ENCODE peak calls at places on chromosomes 11 and 22, in six cellular contexts. L, H, R, A, N and I are unnamed samples.

GRCh38 chr11:76339217-76339616 is 41.7 kb downstream of the THAP12 start:
- DNase-seq in L (no peak), H (no peak), R (no peak), A (peak; percentile 89), N (no peak), I (peak; percentile 8)

GRCh38 chr11:92628401-92629292 is 340.8 kb upstream of the MTNR1B start:
- DNase-seq in L (no peak), H (peak; percentile 14), R (no peak), A (no peak), N (no peak), I (no peak)

GRCh38 chr22:32448980-32449379 is 15.3 kb downstream of the BPIFC start:
- DNase-seq in L (no peak), H (no peak), R (no peak), A (no peak), N (no peak), I (no peak)

GRCh38 chr11:65377777-65378176 is 4.7 kb downstream of the SLC25A45 start:
- DNase-seq in L (no peak), H (no peak), R (no peak), A (no peak), N (no peak), I (no peak)

GRCh38 chr11:61891331-61892084 is at the start of gene FADS3:
- DNase-seq in L (peak; percentile 90), H (peak; percentile 38), R (peak; percentile 96), A (peak; percentile 94), N (peak; percentile 74), I (no peak)

GRCh38 chr11:16261836-16262644 is 94.3 kb downstream of the SOX6 start:
- DNase-seq in L (no peak), H (no peak), R (no peak), A (no peak), N (no peak), I (no peak)

GRCh38 chr11:94145431-94145830 is 16.8 kb downstream of the PANX1 start:
- DNase-seq in L (no peak), H (no peak), R (no peak), A (no peak), N (no peak), I (no peak)

GRCh38 chr11:5631426-5631825 is 6.6 kb downstream of the TRIM34 start:
- DNase-seq in L (no peak), H (no peak), R (no peak), A (no peak), N (no peak), I (no peak)

GRCh38 chr22:23386822-23387580 is 193.1 kb downstream of the IGLL1 start:
- DNase-seq in L (no peak), H (no peak), R (peak; percentile 78), A (no peak), N (no peak), I (no peak)

GRCh38 chr11:211741-212140 is 4.2 kb downstream of the RIC8A start:
- DNase-seq in L (no peak), H (no peak), R (no peak), A (peak; percentile 41), N (no peak), I (no peak)

GRCh38 chr11:126360049-126360446 is 4.6 kb downstream of the ST3GAL4 start:
- DNase-seq in L (no peak), H (no peak), R (no peak), A (no peak), N (no peak), I (no peak)

GRCh38 chr11:95542868-95543551 is 246.6 kb downstream of the FAM76B start:
- DNase-seq in L (no peak), H (no peak), R (no peak), A (no peak), N (no peak), I (no peak)

GRCh38 chr11:68935516-68936357 is 32.0 kb downstream of the IGHMBP2 start:
- DNase-seq in L (no peak), H (no peak), R (no peak), A (no peak), N (no peak), I (no peak)

GRCh38 chr11:1853376-1854131 is 670 bp downstream of the LSP1 start:
- DNase-seq in L (no peak), H (no peak), R (no peak), A (no peak), N (no peak), I (no peak)

GRCh38 chr11:1855886-1856265 is 3.0 kb downstream of the LSP1 start:
- DNase-seq in L (no peak), H (no peak), R (no peak), A (no peak), N (no peak), I (no peak)

GRCh38 chr11:1852885-1853284 is at the start of gene LSP1:
- DNase-seq in L (no peak), H (no peak), R (no peak), A (no peak), N (no peak), I (no peak)

GRCh38 chr11:1854949-1855885 is 2.3 kb downstream of the LSP1 start:
- DNase-seq in L (no peak), H (no peak), R (no peak), A (no peak), N (no peak), I (no peak)

DNA sequence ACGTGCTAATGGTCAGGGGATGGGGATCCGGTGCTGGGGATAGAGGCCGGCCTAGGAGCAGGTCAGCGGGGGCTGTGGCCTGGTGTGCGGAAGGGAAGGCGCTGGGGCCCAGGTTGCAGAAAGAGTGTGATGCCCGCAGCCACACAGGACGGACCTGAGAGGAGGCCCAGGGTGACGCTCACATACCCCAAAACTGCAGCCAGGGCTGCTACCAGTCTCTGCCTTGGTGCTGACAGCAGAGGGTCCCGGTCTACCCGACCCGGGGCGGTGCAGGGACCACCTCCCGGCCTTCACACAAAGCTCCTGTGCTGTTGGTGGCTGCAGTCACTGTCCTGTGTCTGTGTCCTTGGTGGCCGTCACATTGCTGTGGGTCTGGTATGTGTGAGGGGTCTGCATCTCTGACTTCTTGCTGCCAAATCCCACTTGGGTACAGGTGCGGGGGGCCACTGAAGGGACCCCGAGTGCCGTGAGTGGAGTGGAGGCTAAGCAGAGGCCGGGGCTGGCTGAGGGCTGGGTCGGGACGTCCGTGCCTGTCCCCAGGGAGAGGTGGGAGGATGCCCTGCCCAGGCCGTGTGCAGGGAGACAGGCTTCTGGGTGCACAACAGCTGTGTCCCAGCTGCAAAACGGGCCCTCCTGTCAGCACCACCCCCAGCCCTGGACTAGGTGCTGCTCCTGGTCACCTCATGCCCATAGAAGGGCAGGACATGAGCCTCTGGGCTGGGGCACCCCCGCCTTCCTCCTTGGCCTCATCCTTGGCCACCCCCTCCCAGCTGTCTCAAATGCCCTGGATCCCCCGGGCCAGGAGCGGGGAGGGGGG is 1.5 kb downstream of the LSP1 start:
- DNase-seq in L (no peak), H (no peak), R (no peak), A (no peak), N (no peak), I (no peak)
- H3K4me3 ChIP-seq in L (no peak overlapping the region), H (no peak overlapping the region), R (no peak overlapping the region), A (peak overlapping the region; percentile 18), N (no peak overlapping the region), I (no peak overlapping the region)

DNA sequence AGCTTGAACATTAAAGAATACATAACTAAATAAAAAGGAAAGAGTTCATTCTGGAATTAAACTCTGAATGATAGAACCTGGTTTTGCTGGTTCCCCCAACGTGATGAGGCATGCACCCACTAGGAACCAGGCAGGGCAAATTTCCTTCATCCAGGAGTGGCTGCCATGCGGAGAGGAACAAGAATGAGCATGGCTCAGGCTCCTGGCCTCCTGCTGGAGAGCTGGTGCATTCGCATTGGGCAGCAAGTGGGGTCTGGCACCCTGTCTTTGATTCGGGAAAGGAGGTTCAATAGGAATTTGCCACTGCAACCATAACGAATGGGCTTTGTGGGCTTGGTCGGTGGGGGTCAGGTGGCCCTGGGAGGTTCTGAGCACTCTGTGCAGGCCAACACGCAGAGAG is 169.8 kb upstream of the TENM4 start:
- DNase-seq in L (no peak), H (no peak), R (no peak), A (no peak), N (no peak), I (no peak)
- TF ChIP-seq CTCF in L (peak; percentile 9), H (peak; percentile 6), R (no peak), A (no peak), N (no peak), I (peak; percentile 6)

GRCh38 chr22:36807627-36808026 is 9.2 kb downstream of the PVALB start:
- DNase-seq in L (no peak), H (no peak), R (no peak), A (no peak), N (no peak), I (no peak)

GRCh38 chr22:36811094-36811797 is 5.6 kb downstream of the PVALB start:
- DNase-seq in L (no peak), H (no peak), R (no peak), A (no peak), N (no peak), I (no peak)

GRCh38 chr22:36806824-36807223 is 10.0 kb downstream of the PVALB start:
- DNase-seq in L (no peak), H (no peak), R (no peak), A (no peak), N (no peak), I (no peak)

GRCh38 chr22:36809351-36809750 is 7.5 kb downstream of the PVALB start:
- DNase-seq in L (no peak), H (no peak), R (no peak), A (no peak), N (no peak), I (no peak)

GRCh38 chr22:36808611-36809344 is 8.1 kb downstream of the PVALB start:
- DNase-seq in L (no peak), H (no peak), R (no peak), A (no peak), N (no peak), I (no peak)
- H3K4me3 ChIP-seq in L (no peak overlapping the region), H (no peak overlapping the region), R (no peak overlapping the region), A (no peak overlapping the region), N (no peak overlapping the region), I (no peak overlapping the region)

DNA sequence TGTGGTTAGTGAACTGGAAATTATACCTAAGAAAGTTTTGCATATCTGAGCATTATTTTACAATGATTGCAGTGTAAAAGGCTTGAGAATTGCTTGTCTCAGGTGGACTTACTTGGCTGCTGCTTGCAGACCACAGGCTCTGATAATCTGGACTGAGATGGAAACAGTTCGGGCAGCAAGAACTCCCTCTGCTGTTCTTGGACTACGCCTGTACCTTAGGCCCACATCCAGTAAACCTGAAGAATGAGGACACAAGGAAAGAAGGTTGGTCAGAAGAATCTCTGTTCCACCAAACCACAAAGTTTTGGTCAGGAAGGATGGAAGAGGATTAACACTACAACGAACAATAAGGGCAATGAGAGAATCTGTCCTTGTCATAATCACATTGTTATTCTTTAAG is 80.1 kb downstream of the C2CD3 start:
- DNase-seq in L (peak; percentile 10), H (no peak), R (no peak), A (no peak), N (peak; percentile 51), I (no peak)
- TF ChIP-seq CTCF in L (peak; percentile 48), H (peak; percentile 24), R (no peak), A (no peak), N (peak; percentile 30), I (peak; percentile 33)

GRCh38 chr11:111177037-111177988 is 68.2 kb upstream of the POU2AF2 start:
- DNase-seq in L (peak; percentile 13), H (no peak), R (no peak), A (no peak), N (no peak), I (no peak)
- H3K4me3 ChIP-seq in L (no peak overlapping the region), H (no peak overlapping the region), R (no peak overlapping the region), A (no peak overlapping the region), N (no peak overlapping the region), I (no peak overlapping the region)